ENCODE peak calls at places on chromosomes 3 and 15, in four cellular contexts. U is GM12878, J is HepG2, A is K562. S is an unnamed sample.

GRCh38 chr15:40769310-40770146 is at the start of gene C15orf62:
- DNase-seq in J (no peak), A (no peak), U (peak), S (no peak)

GRCh38 chr3:193347507-193348501 is 30.7 kb downstream of the ATP13A5 start:
- DNase-seq in U (no peak), J (no peak), A (no peak), S (no peak)

GRCh38 chr3:11220230-11220629 is 52.0 kb upstream of the ATG7 start:
- DNase-seq in J (no peak), A (no peak), U (no peak), S (no peak)

GRCh38 chr3:139797724-139798343 is 120.1 kb upstream of the NMNAT3 start:
- DNase-seq in A (peak), J (no peak), U (no peak), S (peak)

GRCh38 chr15:32683906-32684584 is 33.8 kb upstream of the GREM1 start:
- DNase-seq in U (no peak), A (no peak), J (no peak), S (no peak)

GRCh38 chr15:66798426-66799061 is 96.5 kb downstream of the SMAD6 start:
- DNase-seq in A (no peak), J (no peak), U (no peak), S (no peak)

GRCh38 chr15:79339588-79340314 is 28.8 kb downstream of the TMED3 start:
- DNase-seq in J (peak), U (no peak), A (peak), S (peak)

GRCh38 chr15:85878866-85879265 is 84.1 kb upstream of the KLHL25 start:
- DNase-seq in A (no peak), J (no peak), U (no peak), S (no peak)

GRCh38 chr3:127887321-127887720 is 27.7 kb upstream of the KBTBD12 start:
- DNase-seq in U (no peak), A (no peak), J (no peak), S (no peak)

GRCh38 chr3:141557961-141558706 is 71.3 kb downstream of the RASA2 start:
- DNase-seq in J (no peak), A (no peak), U (no peak), S (no peak)

GRCh38 chr3:59535791-59536221 is 486.0 kb upstream of the CFAP20DC start:
- DNase-seq in A (no peak), J (no peak), U (no peak), S (no peak)

GRCh38 chr3:46576899-46577298 is 10.8 kb upstream of the LRRC2 start:
- DNase-seq in A (no peak), J (no peak), U (no peak), S (no peak)

GRCh38 chr3:126377211-126377610 is 17.5 kb upstream of the CFAP100 start:
- DNase-seq in A (no peak), U (no peak), J (no peak), S (no peak)

GRCh38 chr15:48433226-48433886 is 102.1 kb downstream of the DUT start:
- DNase-seq in A (no peak), J (no peak), U (peak), S (no peak)

GRCh38 chr3:86995537-86995936 is 4.6 kb upstream of the VGLL3 start:
- DNase-seq in J (no peak), A (no peak), U (no peak), S (peak)

GRCh38 chr15:53378096-53378620 is 381.3 kb downstream of the WDR72 start:
- DNase-seq in U (no peak), A (no peak), J (no peak), S (no peak)

GRCh38 chr15:101676965-101677364 is 24.8 kb upstream of the TM2D3 start:
- DNase-seq in U (no peak), J (no peak), A (no peak), S (no peak)

GRCh38 chr15:39583586-39584265 is 2.8 kb downstream of the THBS1 start:
- DNase-seq in J (peak), A (peak), U (no peak), S (peak)

GRCh38 chr3:131072099-131072559 is 45.5 kb downstream of the NEK11 start:
- DNase-seq in U (no peak), A (peak), J (no peak), S (no peak)

GRCh38 chr15:63347074-63347859 is 34.4 kb downstream of the CA12 start:
- DNase-seq in J (no peak), A (no peak), U (no peak), S (no peak)

GRCh38 chr3:22176911-22177310 is 425.9 kb upstream of the ZNF385D start:
- DNase-seq in A (no peak), J (no peak), U (no peak), S (no peak)

GRCh38 chr3:125128861-125129501 is 73.2 kb upstream of the HEG1 start:
- DNase-seq in A (no peak), U (no peak), J (peak), S (no peak)

GRCh38 chr15:89664951-89665350 is 9.7 kb upstream of the KIF7 start:
- DNase-seq in U (no peak), A (no peak), J (no peak), S (no peak)

GRCh38 chr15:64755427-64755823 is 20.0 kb downstream of the RBPMS2 start:
- DNase-seq in A (no peak), U (no peak), J (no peak), S (no peak)

GRCh38 chr3:12796171-12797123 is at the start of gene CAND2:
- DNase-seq in A (peak), U (no peak), J (no peak), S (no peak)

GRCh38 chr3:174477491-174477890 is 381.6 kb upstream of the NAALADL2 start:
- DNase-seq in U (no peak), A (no peak), J (no peak), S (no peak)

GRCh38 chr15:28901587-28901980 is 15.8 kb downstream of the APBA2 start:
- DNase-seq in A (no peak), J (no peak), U (no peak), S (no peak)

GRCh38 chr15:45162771-45163507 is 24.8 kb downstream of the SHF start:
- DNase-seq in J (peak), A (peak), U (peak), S (peak)

GRCh38 chr15:67396109-67396508 is 124.8 kb upstream of the C15orf61 start:
- DNase-seq in A (no peak), J (no peak), U (no peak), S (no peak)

GRCh38 chr3:106438916-106439315 is 570.1 kb upstream of the CBLB start:
- DNase-seq in U (no peak), J (no peak), A (no peak), S (no peak)

GRCh38 chr15:71496336-71496955 is 313.9 kb upstream of the NR2E3 start:
- DNase-seq in A (no peak), J (no peak), U (no peak), S (no peak)

GRCh38 chr3:37671000-37671483 is 190.6 kb upstream of the CTDSPL start:
- DNase-seq in J (no peak), U (no peak), A (no peak), S (no peak)

GRCh38 chr15:33150993-33151392 is 43.5 kb downstream of the FMN1 start:
- DNase-seq in A (no peak), J (no peak), U (no peak), S (no peak)

GRCh38 chr3:181700168-181701087 is 11.3 kb upstream of the SOX2 start:
- DNase-seq in J (peak), U (peak), A (peak), S (peak)

GRCh38 chr3:10505050-10505790 is at the start of gene ATP2B2:
- DNase-seq in J (no peak), U (no peak), A (no peak), S (no peak)

DNA sequence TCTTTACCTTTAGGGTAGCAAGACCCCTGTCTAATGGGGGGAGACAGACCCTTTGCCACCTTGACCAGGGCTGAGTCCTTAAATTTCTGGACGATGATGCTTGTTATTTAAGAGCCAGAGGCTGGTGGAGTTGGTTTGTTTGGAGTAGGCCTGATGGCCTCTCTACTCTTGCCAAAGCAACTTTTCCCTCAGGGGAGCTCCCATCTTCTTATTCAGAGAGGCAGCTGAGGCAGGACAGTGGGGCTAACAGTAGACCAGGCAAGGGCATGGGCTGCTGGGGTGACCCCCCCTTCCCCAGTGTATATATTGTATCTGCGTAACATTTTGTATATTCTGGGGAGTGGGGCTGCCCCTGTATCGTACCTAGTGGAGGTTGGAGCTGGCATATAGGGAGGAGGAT is 10.3 kb downstream of the RPS17 start:
- DNase-seq in A (no peak), U (no peak), J (no peak), S (no peak)
- TF ChIP-seq CHD2 in A (no peak), U (no peak), J (no peak), S (no peak)

GRCh38 chr3:186600896-186601295 is 12.0 kb upstream of the AHSG start:
- DNase-seq in A (no peak), J (no peak), U (no peak), S (no peak)

GRCh38 chr3:186598108-186598784 is 14.6 kb upstream of the AHSG start:
- DNase-seq in U (no peak), A (no peak), J (peak), S (no peak)

GRCh38 chr3:186599785-186600166 is 13.1 kb upstream of the AHSG start:
- DNase-seq in J (no peak), U (no peak), A (no peak), S (no peak)

GRCh38 chr3:186598794-186599141 is 14.1 kb upstream of the AHSG start:
- DNase-seq in U (no peak), J (no peak), A (no peak), S (no peak)

DNA sequence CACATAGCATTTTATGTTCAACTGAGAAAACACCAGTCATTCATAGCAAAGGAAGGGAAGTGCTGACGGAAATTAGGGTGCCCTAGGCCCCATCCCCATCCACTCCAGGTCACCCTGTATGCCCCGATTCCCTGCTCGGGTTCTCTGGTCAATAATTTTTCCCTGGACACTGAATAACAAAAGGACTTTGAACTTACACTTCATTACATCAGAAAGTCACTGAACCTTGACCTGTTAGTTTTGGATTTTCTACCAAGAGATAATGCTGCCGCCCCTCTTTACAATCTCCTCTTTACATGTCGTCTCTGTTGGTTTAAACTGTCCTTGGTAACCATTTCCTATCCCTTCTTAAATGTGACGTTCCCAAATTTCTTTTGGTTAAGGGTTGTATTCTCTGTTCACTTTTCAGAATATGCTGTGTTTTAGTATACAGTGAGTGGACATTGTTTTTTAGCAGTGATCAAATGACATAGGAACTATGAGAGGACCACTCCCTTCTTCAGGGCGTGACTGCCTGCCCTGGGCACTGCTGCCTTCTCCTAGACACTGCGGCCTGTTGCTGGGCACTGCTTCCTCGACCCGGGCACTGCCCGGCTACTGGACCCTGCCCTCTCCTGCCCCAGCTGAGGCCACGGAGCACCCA is 13.6 kb upstream of the AHSG start:
- DNase-seq in J (peak), U (no peak), A (no peak), S (no peak)
- TF ChIP-seq KDM1A in J (no peak), U (no peak), A (no peak), S (no peak)

DNA sequence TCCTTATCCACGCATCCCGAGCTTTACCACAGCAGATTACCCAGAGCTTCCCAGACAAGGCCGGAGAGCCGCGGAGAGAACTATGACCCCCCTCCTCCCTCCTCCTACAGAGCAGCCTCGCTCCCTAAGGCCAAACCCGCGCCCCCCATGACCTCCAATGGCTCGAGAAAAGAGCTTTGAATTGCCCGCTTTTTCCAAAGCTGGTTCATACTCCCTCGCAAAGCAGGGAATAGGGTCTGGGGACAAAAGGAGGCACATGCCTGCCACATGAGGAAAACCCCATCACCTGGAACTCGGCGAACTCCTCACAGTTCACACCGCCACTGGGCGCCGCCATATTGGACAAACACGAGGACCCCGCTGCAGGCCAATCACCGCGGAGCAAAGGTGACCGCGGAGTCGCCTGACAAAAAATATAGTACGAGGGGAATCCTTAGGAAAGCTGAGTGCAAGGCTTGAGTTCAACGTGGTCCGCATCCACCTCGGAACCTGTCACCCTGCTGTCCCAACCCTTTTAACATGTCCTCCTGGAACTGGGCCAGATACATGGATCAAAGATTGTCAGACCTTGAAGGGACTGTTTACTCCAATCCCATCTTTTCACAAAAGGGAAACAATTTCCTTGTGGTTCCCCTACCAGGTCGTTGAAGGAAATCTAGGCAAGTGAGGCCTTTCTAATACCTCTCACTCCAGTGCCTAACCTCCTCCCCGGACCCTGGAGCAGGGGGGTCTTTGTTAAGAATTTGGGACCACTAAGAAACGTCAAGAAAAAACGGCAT is at the start of gene MIX23:
- DNase-seq in U (peak), J (peak), A (peak), S (peak)
- TF ChIP-seq CHD2 in U (peak), J (no peak), A (no peak), S (no peak)

DNA sequence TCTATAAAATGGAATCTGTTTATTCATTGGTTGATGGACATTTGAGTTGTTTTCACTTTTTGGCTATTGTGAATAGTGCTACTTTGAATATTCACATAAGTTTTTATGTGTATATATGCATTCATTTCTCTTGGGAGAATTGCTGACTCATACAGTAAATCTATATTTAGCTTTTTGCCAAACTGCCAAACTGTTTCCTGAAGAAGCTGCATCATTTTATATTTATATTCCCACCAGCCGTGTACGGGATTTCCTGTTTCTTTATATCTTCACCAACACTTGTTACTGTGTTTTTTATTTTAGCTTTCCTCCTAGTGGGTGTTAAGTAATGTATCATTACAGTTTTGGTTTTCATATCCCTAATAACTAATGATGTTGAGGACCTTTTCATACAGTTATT is 12.5 kb upstream of the TCAIM start:
- DNase-seq in J (no peak), A (no peak), U (no peak), S (no peak)
- TF ChIP-seq KDM1A in J (no peak), A (no peak), U (no peak), S (no peak)

DNA sequence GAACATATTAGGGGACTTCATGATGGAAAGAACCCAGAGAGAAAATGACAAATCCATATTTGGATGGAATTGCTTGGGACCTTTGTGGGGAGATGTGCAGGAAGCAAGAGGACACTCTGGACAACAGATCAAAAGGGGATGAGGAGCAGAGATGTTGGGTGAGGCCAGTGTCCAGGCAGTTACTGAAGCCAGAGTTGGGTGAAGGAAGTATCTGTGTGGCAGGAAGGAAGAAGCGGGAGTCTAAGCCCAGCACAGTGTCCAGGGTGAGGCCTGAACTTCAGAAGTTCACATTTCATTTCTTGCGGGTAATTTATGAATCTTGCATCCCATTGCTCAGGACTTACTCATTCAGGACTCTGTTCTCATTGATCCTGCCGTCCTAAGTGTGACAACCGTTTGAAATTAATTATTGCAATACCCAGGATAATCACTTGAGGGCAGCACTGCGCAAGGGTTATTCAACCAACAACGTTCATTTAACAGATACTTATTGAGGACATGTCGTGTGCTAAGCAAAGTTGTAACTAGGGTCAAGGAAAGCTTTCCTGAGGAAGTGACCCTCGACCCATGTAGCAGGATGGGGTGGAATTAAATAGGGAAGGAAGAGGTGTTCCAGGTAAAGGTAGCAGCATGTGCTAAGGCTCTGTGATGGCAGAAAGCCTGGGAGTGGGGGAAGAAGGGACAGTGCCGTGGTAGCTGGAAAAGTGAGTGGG is 61.3 kb upstream of the CMTM8 start:
- DNase-seq in A (peak), J (peak), U (peak), S (peak)
- TF ChIP-seq CHD2 in A (no peak), J (no peak), U (no peak), S (no peak)

S was measured in A549.